ENCODE peak calls at places on chromosomes 5 and 9, in nine cellular contexts. Z is effector CD8-positive, alpha-beta T cell; J is neural progenitor cell; F is HepG2; C is T-helper 1 cell; X is NCI-H460; Q is cerebellar cortex; I is HT1080; U is upper lobe of right lung. W is an unnamed sample.

GRCh38 chr9:33161011-33161588 is 6.0 kb downstream of the B4GALT1 start:
- DNase-seq in Q (no peak), I (peak; percentile 99), U (peak; percentile 87), X (no peak), C (peak; percentile 58), F (no peak), J (peak; percentile 19), Z (no peak), W (no peak)

GRCh38 chr9:76456202-76456926 is 2.6 kb upstream of the GCNT1 start:
- DNase-seq in Q (no peak), X (no peak), I (no peak), U (no peak), C (peak; percentile 38), F (peak; percentile 89), J (peak; percentile 40), Z (no peak), W (no peak)

GRCh38 chr9:72480931-72481330 is 40.5 kb upstream of the TMC1 start:
- DNase-seq in J (no peak), I (no peak), Z (no peak), X (no peak), C (no peak), F (peak; percentile 10), U (no peak), Q (no peak), W (no peak)

GRCh38 chr9:133673260-133673658 is 37.1 kb downstream of the DBH start:
- DNase-seq in X (no peak), Q (no peak), U (no peak), J (peak; percentile 39), Z (no peak), C (no peak), I (no peak), F (no peak), W (no peak)

GRCh38 chr9:77997611-77998349 is 33.8 kb downstream of the GNAQ start:
- DNase-seq in Z (no peak), I (no peak), Q (no peak), F (no peak), U (peak; percentile 64), J (no peak), C (no peak), X (no peak), W (no peak)

GRCh38 chr9:106634183-106634582 is 228.8 kb upstream of the ZNF462 start:
- DNase-seq in C (no peak), I (no peak), U (no peak), F (no peak), X (no peak), Z (no peak), J (no peak), Q (no peak), W (no peak)

GRCh38 chr9:93072383-93072795 is 13.9 kb downstream of the SUSD3 start:
- DNase-seq in C (no peak), Q (no peak), J (no peak), X (no peak), F (no peak), Z (no peak), I (no peak), U (no peak), W (no peak)

GRCh38 chr5:123813937-123814624 is 302.1 kb downstream of the CSNK1G3 start:
- DNase-seq in I (peak; percentile 19), Z (no peak), C (no peak), U (no peak), X (peak; percentile 91), Q (peak; percentile 31), F (no peak), J (no peak), W (no peak)

GRCh38 chr5:177306674-177307543 is 3.3 kb downstream of the PRELID1 start:
- DNase-seq in U (no peak), Q (no peak), F (no peak), Z (no peak), X (no peak), C (no peak), J (no peak), I (peak; percentile 29), W (no peak)

GRCh38 chr5:157143127-157143959 is 678 bp upstream of the MED7 start:
- DNase-seq in I (peak; percentile 40), Q (peak; percentile 39), X (no peak), U (peak; percentile 76), C (peak; percentile 64), F (no peak), J (no peak), Z (peak; percentile 38), W (no peak)

GRCh38 chr5:142293486-142293885 is 31.3 kb downstream of the SPRY4 start:
- DNase-seq in J (no peak), Q (no peak), C (no peak), X (no peak), I (peak; percentile 89), Z (no peak), U (no peak), F (peak; percentile 30), W (no peak)

GRCh38 chr5:37840036-37840909 is at the start of gene GDNF:
- DNase-seq in I (peak; percentile 56), J (peak; percentile 70), F (peak; percentile 25), X (no peak), U (peak; percentile 61), Q (peak; percentile 66), Z (no peak), C (no peak), W (no peak)